ENCODE peak calls at places on chromosomes 4 and X, in ten cellular contexts. One of them, this sample, is unnamed.

GRCh38 chr4:53863731-53864130 is 200.7 kb downstream of the CHIC2 start:
- DNase-seq in naive thymus-derived CD8-positive, alpha-beta T cell: no peak
- DNase-seq in tibial nerve: no peak
- DNase-seq in breast epithelium: no peak
- DNase-seq in memory B cell: no peak
- DNase-seq in SHP77: no peak
- DNase-seq in NCI-H1092: no peak
- DNase-seq in ELF-1: peak
- DNase-seq in activated T-cell treated with anti-CD3 and anti-CD28 coated beads, Interleukin-2, amount 50 U/mL, for 72 hours: no peak
- DNase-seq in right cardiac atrium: no peak
- DNase-seq in this sample: no peak

GRCh38 chrX:103362504-103362903 is 6.2 kb downstream of the TCEAL9 start:
- DNase-seq in naive thymus-derived CD8-positive, alpha-beta T cell: no peak
- DNase-seq in tibial nerve: no peak
- DNase-seq in breast epithelium: no peak
- DNase-seq in memory B cell: no peak
- DNase-seq in SHP77: no peak
- DNase-seq in NCI-H1092: no peak
- DNase-seq in ELF-1: no peak
- DNase-seq in activated T-cell treated with anti-CD3 and anti-CD28 coated beads, Interleukin-2, amount 50 U/mL, for 72 hours: no peak
- DNase-seq in right cardiac atrium: no peak
- DNase-seq in this sample: no peak

GRCh38 chr4:153113061-153113837 is 91.0 kb upstream of the TRIM2 start:
- DNase-seq in naive thymus-derived CD8-positive, alpha-beta T cell: no peak
- DNase-seq in tibial nerve: no peak
- DNase-seq in breast epithelium: no peak
- DNase-seq in memory B cell: no peak
- DNase-seq in SHP77: no peak
- DNase-seq in NCI-H1092: no peak
- DNase-seq in ELF-1: no peak
- DNase-seq in activated T-cell treated with anti-CD3 and anti-CD28 coated beads, Interleukin-2, amount 50 U/mL, for 72 hours: peak
- DNase-seq in right cardiac atrium: no peak
- DNase-seq in this sample: no peak

GRCh38 chrX:143455045-143455444 is 62.2 kb downstream of the SPANXN3 start:
- DNase-seq in naive thymus-derived CD8-positive, alpha-beta T cell: no peak
- DNase-seq in tibial nerve: no peak
- DNase-seq in breast epithelium: no peak
- DNase-seq in memory B cell: no peak
- DNase-seq in SHP77: no peak
- DNase-seq in NCI-H1092: peak
- DNase-seq in ELF-1: no peak
- DNase-seq in activated T-cell treated with anti-CD3 and anti-CD28 coated beads, Interleukin-2, amount 50 U/mL, for 72 hours: no peak
- DNase-seq in right cardiac atrium: no peak
- DNase-seq in this sample: no peak

GRCh38 chr4:38157592-38157991 is 197.4 kb downstream of the PTTG2 start:
- DNase-seq in naive thymus-derived CD8-positive, alpha-beta T cell: no peak
- DNase-seq in tibial nerve: no peak
- DNase-seq in breast epithelium: no peak
- DNase-seq in memory B cell: no peak
- DNase-seq in SHP77: no peak
- DNase-seq in NCI-H1092: no peak
- DNase-seq in ELF-1: no peak
- DNase-seq in activated T-cell treated with anti-CD3 and anti-CD28 coated beads, Interleukin-2, amount 50 U/mL, for 72 hours: no peak
- DNase-seq in right cardiac atrium: no peak
- DNase-seq in this sample: peak

GRCh38 chr4:156751486-156751885 is 220.1 kb downstream of the PDGFC start:
- DNase-seq in naive thymus-derived CD8-positive, alpha-beta T cell: no peak
- DNase-seq in tibial nerve: no peak
- DNase-seq in breast epithelium: no peak
- DNase-seq in memory B cell: no peak
- DNase-seq in SHP77: no peak
- DNase-seq in NCI-H1092: no peak
- DNase-seq in ELF-1: no peak
- DNase-seq in activated T-cell treated with anti-CD3 and anti-CD28 coated beads, Interleukin-2, amount 50 U/mL, for 72 hours: no peak
- DNase-seq in right cardiac atrium: no peak
- DNase-seq in this sample: no peak

GRCh38 chrX:11953615-11954014 is 184.7 kb upstream of the FRMPD4 start:
- DNase-seq in naive thymus-derived CD8-positive, alpha-beta T cell: no peak
- DNase-seq in tibial nerve: no peak
- DNase-seq in breast epithelium: no peak
- DNase-seq in memory B cell: no peak
- DNase-seq in SHP77: no peak
- DNase-seq in NCI-H1092: no peak
- DNase-seq in ELF-1: peak
- DNase-seq in activated T-cell treated with anti-CD3 and anti-CD28 coated beads, Interleukin-2, amount 50 U/mL, for 72 hours: no peak
- DNase-seq in right cardiac atrium: no peak
- DNase-seq in this sample: no peak

GRCh38 chr4:74439952-74440351 is 5.0 kb upstream of the AREG start:
- DNase-seq in naive thymus-derived CD8-positive, alpha-beta T cell: no peak
- DNase-seq in tibial nerve: no peak
- DNase-seq in breast epithelium: no peak
- DNase-seq in memory B cell: no peak
- DNase-seq in SHP77: no peak
- DNase-seq in NCI-H1092: no peak
- DNase-seq in ELF-1: no peak
- DNase-seq in activated T-cell treated with anti-CD3 and anti-CD28 coated beads, Interleukin-2, amount 50 U/mL, for 72 hours: no peak
- DNase-seq in right cardiac atrium: no peak
- DNase-seq in this sample: no peak

GRCh38 chr4:77959566-77960338 is 97.1 kb downstream of the MRPL1 start:
- DNase-seq in naive thymus-derived CD8-positive, alpha-beta T cell: peak
- DNase-seq in tibial nerve: peak
- DNase-seq in breast epithelium: no peak
- DNase-seq in memory B cell: no peak
- DNase-seq in SHP77: peak
- DNase-seq in NCI-H1092: peak
- DNase-seq in ELF-1: no peak
- DNase-seq in activated T-cell treated with anti-CD3 and anti-CD28 coated beads, Interleukin-2, amount 50 U/mL, for 72 hours: no peak
- DNase-seq in right cardiac atrium: no peak
- DNase-seq in this sample: no peak

GRCh38 chr4:98733601-98734000 is 75.2 kb upstream of the TSPAN5 start:
- DNase-seq in naive thymus-derived CD8-positive, alpha-beta T cell: no peak
- DNase-seq in tibial nerve: no peak
- DNase-seq in breast epithelium: no peak
- DNase-seq in memory B cell: no peak
- DNase-seq in SHP77: no peak
- DNase-seq in NCI-H1092: no peak
- DNase-seq in ELF-1: no peak
- DNase-seq in activated T-cell treated with anti-CD3 and anti-CD28 coated beads, Interleukin-2, amount 50 U/mL, for 72 hours: no peak
- DNase-seq in right cardiac atrium: no peak
- DNase-seq in this sample: no peak

GRCh38 chrX:50100188-50100587 is 100.6 kb downstream of the AKAP4 start:
- DNase-seq in naive thymus-derived CD8-positive, alpha-beta T cell: no peak
- DNase-seq in tibial nerve: peak
- DNase-seq in breast epithelium: no peak
- DNase-seq in memory B cell: no peak
- DNase-seq in SHP77: peak
- DNase-seq in NCI-H1092: no peak
- DNase-seq in ELF-1: peak
- DNase-seq in activated T-cell treated with anti-CD3 and anti-CD28 coated beads, Interleukin-2, amount 50 U/mL, for 72 hours: no peak
- DNase-seq in right cardiac atrium: no peak
- DNase-seq in this sample: no peak

GRCh38 chrX:39857780-39858179 is 240.0 kb downstream of the BCOR start:
- DNase-seq in naive thymus-derived CD8-positive, alpha-beta T cell: no peak
- DNase-seq in tibial nerve: no peak
- DNase-seq in breast epithelium: no peak
- DNase-seq in memory B cell: no peak
- DNase-seq in SHP77: no peak
- DNase-seq in NCI-H1092: no peak
- DNase-seq in ELF-1: no peak
- DNase-seq in activated T-cell treated with anti-CD3 and anti-CD28 coated beads, Interleukin-2, amount 50 U/mL, for 72 hours: peak
- DNase-seq in right cardiac atrium: no peak
- DNase-seq in this sample: no peak

GRCh38 chr4:145909773-145910172 is 28.9 kb downstream of the ZNF827 start:
- DNase-seq in naive thymus-derived CD8-positive, alpha-beta T cell: no peak
- DNase-seq in tibial nerve: no peak
- DNase-seq in breast epithelium: no peak
- DNase-seq in memory B cell: no peak
- DNase-seq in SHP77: no peak
- DNase-seq in NCI-H1092: no peak
- DNase-seq in ELF-1: peak
- DNase-seq in activated T-cell treated with anti-CD3 and anti-CD28 coated beads, Interleukin-2, amount 50 U/mL, for 72 hours: no peak
- DNase-seq in right cardiac atrium: no peak
- DNase-seq in this sample: no peak

GRCh38 chr4:108351806-108352205 is 183.1 kb upstream of the LEF1 start:
- DNase-seq in naive thymus-derived CD8-positive, alpha-beta T cell: no peak
- DNase-seq in tibial nerve: no peak
- DNase-seq in breast epithelium: no peak
- DNase-seq in memory B cell: no peak
- DNase-seq in SHP77: no peak
- DNase-seq in NCI-H1092: no peak
- DNase-seq in ELF-1: no peak
- DNase-seq in activated T-cell treated with anti-CD3 and anti-CD28 coated beads, Interleukin-2, amount 50 U/mL, for 72 hours: no peak
- DNase-seq in right cardiac atrium: no peak
- DNase-seq in this sample: no peak

GRCh38 chr4:124028172-124028571 is 631.6 kb downstream of the SPRY1 start:
- DNase-seq in naive thymus-derived CD8-positive, alpha-beta T cell: no peak
- DNase-seq in tibial nerve: no peak
- DNase-seq in breast epithelium: no peak
- DNase-seq in memory B cell: no peak
- DNase-seq in SHP77: no peak
- DNase-seq in NCI-H1092: no peak
- DNase-seq in ELF-1: peak
- DNase-seq in activated T-cell treated with anti-CD3 and anti-CD28 coated beads, Interleukin-2, amount 50 U/mL, for 72 hours: no peak
- DNase-seq in right cardiac atrium: no peak
- DNase-seq in this sample: no peak

GRCh38 chr4:156672492-156672891 is 299.1 kb downstream of the PDGFC start:
- DNase-seq in naive thymus-derived CD8-positive, alpha-beta T cell: no peak
- DNase-seq in tibial nerve: no peak
- DNase-seq in breast epithelium: no peak
- DNase-seq in memory B cell: no peak
- DNase-seq in SHP77: no peak
- DNase-seq in NCI-H1092: no peak
- DNase-seq in ELF-1: no peak
- DNase-seq in activated T-cell treated with anti-CD3 and anti-CD28 coated beads, Interleukin-2, amount 50 U/mL, for 72 hours: no peak
- DNase-seq in right cardiac atrium: no peak
- DNase-seq in this sample: no peak

GRCh38 chr4:168621806-168622589 is 125.1 kb downstream of the PALLD start:
- DNase-seq in naive thymus-derived CD8-positive, alpha-beta T cell: no peak
- DNase-seq in tibial nerve: no peak
- DNase-seq in breast epithelium: no peak
- DNase-seq in memory B cell: no peak
- DNase-seq in SHP77: no peak
- DNase-seq in NCI-H1092: no peak
- DNase-seq in ELF-1: no peak
- DNase-seq in activated T-cell treated with anti-CD3 and anti-CD28 coated beads, Interleukin-2, amount 50 U/mL, for 72 hours: no peak
- DNase-seq in right cardiac atrium: no peak
- DNase-seq in this sample: no peak

GRCh38 chr4:30720656-30721352 is 635 bp downstream of the PCDH7 start:
- DNase-seq in naive thymus-derived CD8-positive, alpha-beta T cell: no peak
- DNase-seq in tibial nerve: no peak
- DNase-seq in breast epithelium: no peak
- DNase-seq in memory B cell: no peak
- DNase-seq in SHP77: no peak
- DNase-seq in NCI-H1092: peak
- DNase-seq in ELF-1: peak
- DNase-seq in activated T-cell treated with anti-CD3 and anti-CD28 coated beads, Interleukin-2, amount 50 U/mL, for 72 hours: no peak
- DNase-seq in right cardiac atrium: peak
- DNase-seq in this sample: peak

GRCh38 chrX:123830309-123830708 is 29.5 kb upstream of the XIAP start:
- DNase-seq in naive thymus-derived CD8-positive, alpha-beta T cell: no peak
- DNase-seq in tibial nerve: no peak
- DNase-seq in breast epithelium: no peak
- DNase-seq in memory B cell: no peak
- DNase-seq in SHP77: no peak
- DNase-seq in NCI-H1092: no peak
- DNase-seq in ELF-1: no peak
- DNase-seq in activated T-cell treated with anti-CD3 and anti-CD28 coated beads, Interleukin-2, amount 50 U/mL, for 72 hours: peak
- DNase-seq in right cardiac atrium: peak
- DNase-seq in this sample: no peak

GRCh38 chr4:62327612-62328297 is 1127.6 kb downstream of the ADGRL3 start:
- DNase-seq in naive thymus-derived CD8-positive, alpha-beta T cell: no peak
- DNase-seq in tibial nerve: no peak
- DNase-seq in breast epithelium: no peak
- DNase-seq in memory B cell: no peak
- DNase-seq in SHP77: no peak
- DNase-seq in NCI-H1092: no peak
- DNase-seq in ELF-1: no peak
- DNase-seq in activated T-cell treated with anti-CD3 and anti-CD28 coated beads, Interleukin-2, amount 50 U/mL, for 72 hours: no peak
- DNase-seq in right cardiac atrium: no peak
- DNase-seq in this sample: no peak

This sample was measured in suprapubic skin.